ENCODE peak calls at places on chromosomes 2 and 18, in four cellular contexts. B, W, X and F are unnamed samples.

GRCh38 chr2:105772362-105772761 is 27.6 kb downstream of the NCK2 start:
- DNase-seq in B (no peak), W (no peak), X (no peak), F (no peak)

GRCh38 chr18:51196811-51197660 is 445 bp downstream of the MEX3C start:
- DNase-seq in B (peak; percentile 81), W (peak; percentile 41), X (no peak), F (peak; percentile 54)

GRCh38 chr2:124640221-124640750 is 615.2 kb downstream of the CNTNAP5 start:
- DNase-seq in B (no peak), W (peak; percentile 5), X (no peak), F (no peak)

GRCh38 chr18:11859903-11860407 is 8.7 kb downstream of the CHMP1B start:
- DNase-seq in B (no peak), W (no peak), X (no peak), F (no peak)

GRCh38 chr2:161112885-161113284 is 47.3 kb upstream of the TANK start:
- DNase-seq in B (no peak), W (no peak), X (no peak), F (no peak)

GRCh38 chr2:111200333-111200879 is 79.7 kb downstream of the BCL2L11 start:
- DNase-seq in B (no peak), W (no peak), X (no peak), F (no peak)

GRCh38 chr2:219962089-219962488 is 334.7 kb downstream of the SLC4A3 start:
- DNase-seq in B (no peak), W (no peak), X (no peak), F (no peak)

GRCh38 chr2:24838541-24838940 is 45.3 kb downstream of the CENPO start:
- DNase-seq in B (no peak), W (no peak), X (no peak), F (no peak)

GRCh38 chr2:176589956-176590509 is 320.8 kb downstream of the MTX2 start:
- DNase-seq in B (no peak), W (peak; percentile 46), X (no peak), F (no peak)

GRCh38 chr18:59763541-59764136 is 66.4 kb upstream of the CCBE1 start:
- DNase-seq in B (no peak), W (no peak), X (no peak), F (no peak)

GRCh38 chr2:111219285-111219684 is 98.6 kb downstream of the BCL2L11 start:
- DNase-seq in B (peak; percentile 41), W (peak; percentile 20), X (no peak), F (no peak)

GRCh38 chr2:86087936-86088850 is 17.5 kb downstream of the POLR1A start:
- DNase-seq in B (no peak), W (no peak), X (no peak), F (no peak)

GRCh38 chr18:35062408-35062807 is 21.2 kb downstream of the MAPRE2 start:
- DNase-seq in B (no peak), W (no peak), X (no peak), F (no peak)

GRCh38 chr2:60556441-60556997 is 3.1 kb upstream of the BCL11A start:
- DNase-seq in B (no peak), W (peak; percentile 52), X (no peak), F (no peak)

GRCh38 chr2:36450466-36451196 is 95.1 kb downstream of the CRIM1 start:
- DNase-seq in B (no peak), W (no peak), X (peak; percentile 68), F (no peak)

GRCh38 chr18:31478688-31479087 is 19.3 kb upstream of the DSG2 start:
- DNase-seq in B (no peak), W (no peak), X (no peak), F (no peak)

GRCh38 chr2:223314831-223315230 is 262.8 kb downstream of the KCNE4 start:
- DNase-seq in B (no peak), W (no peak), X (no peak), F (no peak)

GRCh38 chr2:84906108-84906899 is 848 bp downstream of the TMSB10 start:
- DNase-seq in B (peak; percentile 54), W (peak; percentile 37), X (no peak), F (no peak)

GRCh38 chr18:573385-573784 is 6.8 kb upstream of the CETN1 start:
- DNase-seq in B (no peak), W (peak; percentile 12), X (no peak), F (no peak)

GRCh38 chr2:127105656-127106456 is 1.1 kb downstream of the BIN1 start:
- DNase-seq in B (no peak), W (peak; percentile 61), X (no peak), F (peak; percentile 20)

GRCh38 chr2:138237657-138238384 is 263.7 kb upstream of the SPOPL start:
- DNase-seq in B (no peak), W (no peak), X (no peak), F (no peak)

GRCh38 chr2:189179607-189179979 is at the start of gene COL5A2:
- DNase-seq in B (no peak), W (peak; percentile 35), X (peak; percentile 89), F (peak; percentile 58)

GRCh38 chr2:235724964-235725603 is 231.2 kb downstream of the AGAP1 start:
- DNase-seq in B (no peak), W (no peak), X (no peak), F (no peak)

GRCh38 chr2:176637497-176638166 is 368.4 kb downstream of the MTX2 start:
- DNase-seq in B (peak; percentile 15), W (peak; percentile 71), X (no peak), F (no peak)

GRCh38 chr2:42200534-42201227 is 31.5 kb downstream of the EML4 start:
- DNase-seq in B (no peak), W (no peak), X (no peak), F (no peak)

GRCh38 chr2:174335605-174336402 is 1.1 kb downstream of the SP9 start:
- DNase-seq in B (peak; percentile 42), W (peak; percentile 65), X (no peak), F (peak; percentile 61)

GRCh38 chr2:105857076-105857740 is 112.5 kb downstream of the NCK2 start:
- DNase-seq in B (no peak), W (no peak), X (no peak), F (no peak)

GRCh38 chr2:175567435-175568061 is 386.0 kb upstream of the ATP5MC3 start:
- DNase-seq in B (no peak), W (no peak), X (no peak), F (no peak)

GRCh38 chr2:44836916-44837315 is 104.6 kb upstream of the SIX3 start:
- DNase-seq in B (no peak), W (no peak), X (no peak), F (no peak)

GRCh38 chr18:11668441-11669169 is 20.5 kb upstream of the GNAL start:
- DNase-seq in B (no peak), W (no peak), X (no peak), F (no peak)

GRCh38 chr18:32661486-32662299 is 111.1 kb downstream of the KLHL14 start:
- DNase-seq in B (no peak), W (no peak), X (no peak), F (no peak)

GRCh38 chr2:79591281-79591680 is 78.4 kb downstream of the CTNNA2 start:
- DNase-seq in B (no peak), W (no peak), X (no peak), F (no peak)

GRCh38 chr2:65198737-65199136 is 28.9 kb upstream of the ACTR2 start:
- DNase-seq in B (no peak), W (no peak), X (no peak), F (no peak)

GRCh38 chr2:46197672-46198071 is 99.5 kb upstream of the EPAS1 start:
- DNase-seq in B (no peak), W (no peak), X (no peak), F (no peak)

GRCh38 chr2:14023558-14023957 is 609.0 kb upstream of the LRATD1 start:
- DNase-seq in B (no peak), W (no peak), X (no peak), F (no peak)

GRCh38 chr2:82994186-82994585 is 1464.9 kb downstream of the SUCLG1 start:
- DNase-seq in B (no peak), W (no peak), X (no peak), F (no peak)

GRCh38 chr2:9690716-9691498 is 60.1 kb upstream of the YWHAQ start:
- DNase-seq in B (no peak), W (no peak), X (no peak), F (no peak)

GRCh38 chr2:174568425-174568824 is 29.2 kb downstream of the WIPF1 start:
- DNase-seq in B (no peak), W (no peak), X (no peak), F (no peak)

GRCh38 chr2:38666578-38666926 is 638 bp downstream of the GALM start:
- DNase-seq in B (no peak), W (no peak), X (no peak), F (no peak)

DNA sequence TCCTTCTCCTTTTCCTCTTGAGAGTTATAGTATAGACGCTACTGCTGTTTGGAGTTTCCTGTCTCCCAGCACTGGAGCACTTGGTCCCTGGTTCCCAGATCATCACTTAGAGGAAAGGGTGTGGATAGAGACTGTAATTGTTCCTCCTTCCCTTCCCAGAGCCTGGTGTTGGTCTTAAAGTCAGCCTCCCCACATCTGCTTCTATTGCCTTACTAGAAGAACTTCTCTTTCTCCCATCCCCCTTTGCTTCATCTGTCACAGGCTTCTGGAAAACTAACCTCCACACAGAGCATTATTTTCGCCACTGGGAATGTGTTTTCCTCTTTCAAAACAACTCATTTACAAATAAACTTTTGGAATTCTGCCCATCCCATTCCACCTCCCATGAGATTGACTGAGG is 131.0 kb downstream of the CCDC85A start:
- DNase-seq in B (no peak), W (no peak), X (no peak), F (no peak)
- TF ChIP-seq CTCF in B (no peak), W (no peak), X (no peak), F (no peak)

GRCh38 chr2:207529330-207530159 is at the start of gene CREB1:
- DNase-seq in B (peak; percentile 100), W (peak; percentile 100), X (peak; percentile 96), F (peak; percentile 96)
- TF ChIP-seq CTCF in B (no peak), W (no peak), X (no peak), F (no peak)

DNA sequence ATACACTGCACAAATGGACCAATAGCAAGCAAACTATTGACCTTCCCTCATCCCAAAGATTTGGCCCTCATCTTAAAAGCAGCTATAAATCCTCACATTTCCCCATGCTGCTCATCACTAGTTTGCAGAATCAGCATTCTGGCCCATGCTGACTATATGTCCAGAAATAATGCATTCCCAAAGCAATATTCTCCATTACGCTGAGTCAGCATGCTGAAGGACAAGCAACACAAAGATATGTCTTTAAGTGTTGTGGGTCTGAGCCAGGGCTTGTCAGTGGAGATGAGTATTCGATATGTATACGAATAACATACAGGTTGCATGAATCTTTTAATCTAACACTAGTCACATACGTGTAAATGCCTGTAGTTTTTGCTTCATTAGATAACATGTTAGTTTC is 1045.0 kb upstream of the DDX18 start:
- DNase-seq in B (no peak), W (no peak), X (no peak), F (no peak)
- TF ChIP-seq CTCF in B (no peak), W (no peak), X (no peak), F (no peak)

GRCh38 chr2:180992994-180993393 is 12.6 kb downstream of the UBE2E3 start:
- DNase-seq in B (no peak), W (no peak), X (no peak), F (no peak)
- TF ChIP-seq CTCF in B (no peak), W (no peak), X (no peak), F (no peak)